ENCODE peak calls at places on chromosome 1, in ten cellular contexts. One of them, this sample, is unnamed.

GRCh38 chr1:21577324-21577723 is 68.1 kb downstream of the ALPL start:
- DNase-seq in body of pancreas: no peak
- DNase-seq in heart left ventricle: no peak
- DNase-seq in A549: no peak
- DNase-seq in ovary: no peak
- DNase-seq in H54: no peak
- DNase-seq in esophagus squamous epithelium: no peak
- DNase-seq in sigmoid colon: no peak
- DNase-seq in HCT116: no peak
- DNase-seq in stomach: no peak
- DNase-seq in this sample: no peak

GRCh38 chr1:2132222-2133038 is 62.1 kb downstream of the FAAP20 start:
- DNase-seq in body of pancreas: peak
- DNase-seq in heart left ventricle: peak
- DNase-seq in A549: peak
- DNase-seq in ovary: peak
- DNase-seq in H54: peak
- DNase-seq in esophagus squamous epithelium: no peak
- DNase-seq in sigmoid colon: peak
- DNase-seq in HCT116: no peak
- DNase-seq in stomach: no peak
- DNase-seq in this sample: no peak

GRCh38 chr1:3988431-3988830 is 88.4 kb upstream of the C1orf174 start:
- DNase-seq in body of pancreas: no peak
- DNase-seq in heart left ventricle: no peak
- DNase-seq in A549: no peak
- DNase-seq in ovary: no peak
- DNase-seq in H54: no peak
- DNase-seq in esophagus squamous epithelium: no peak
- DNase-seq in sigmoid colon: no peak
- DNase-seq in HCT116: no peak
- DNase-seq in stomach: no peak
- DNase-seq in this sample: no peak

GRCh38 chr1:240658312-240658975 is 46.5 kb upstream of the GREM2 start:
- DNase-seq in body of pancreas: no peak
- DNase-seq in heart left ventricle: no peak
- DNase-seq in A549: no peak
- DNase-seq in ovary: no peak
- DNase-seq in H54: no peak
- DNase-seq in esophagus squamous epithelium: no peak
- DNase-seq in sigmoid colon: no peak
- DNase-seq in HCT116: no peak
- DNase-seq in stomach: no peak
- DNase-seq in this sample: no peak

GRCh38 chr1:177927021-177927596 is 42.7 kb downstream of the SEC16B start:
- DNase-seq in body of pancreas: no peak
- DNase-seq in heart left ventricle: no peak
- DNase-seq in A549: no peak
- DNase-seq in ovary: no peak
- DNase-seq in H54: peak
- DNase-seq in esophagus squamous epithelium: no peak
- DNase-seq in sigmoid colon: no peak
- DNase-seq in HCT116: no peak
- DNase-seq in stomach: no peak
- DNase-seq in this sample: no peak

GRCh38 chr1:42164551-42165420 is at the start of gene GUCA2A:
- DNase-seq in body of pancreas: no peak
- DNase-seq in heart left ventricle: no peak
- DNase-seq in A549: no peak
- DNase-seq in ovary: no peak
- DNase-seq in H54: no peak
- DNase-seq in esophagus squamous epithelium: no peak
- DNase-seq in sigmoid colon: peak
- DNase-seq in HCT116: no peak
- DNase-seq in stomach: no peak
- DNase-seq in this sample: no peak

GRCh38 chr1:29736582-29737188 is 500.4 kb downstream of the PTPRU start:
- DNase-seq in body of pancreas: peak
- DNase-seq in heart left ventricle: no peak
- DNase-seq in A549: peak
- DNase-seq in ovary: no peak
- DNase-seq in H54: no peak
- DNase-seq in esophagus squamous epithelium: no peak
- DNase-seq in sigmoid colon: no peak
- DNase-seq in HCT116: no peak
- DNase-seq in stomach: no peak
- DNase-seq in this sample: no peak

GRCh38 chr1:8348777-8349472 is 31.0 kb downstream of the SLC45A1 start:
- DNase-seq in body of pancreas: peak
- DNase-seq in heart left ventricle: peak
- DNase-seq in A549: peak
- DNase-seq in ovary: peak
- DNase-seq in H54: peak
- DNase-seq in esophagus squamous epithelium: no peak
- DNase-seq in sigmoid colon: no peak
- DNase-seq in HCT116: peak
- DNase-seq in stomach: peak
- DNase-seq in this sample: no peak

GRCh38 chr1:24504560-24504959 is 1.9 kb downstream of the RCAN3 start:
- DNase-seq in body of pancreas: no peak
- DNase-seq in heart left ventricle: no peak
- DNase-seq in A549: no peak
- DNase-seq in ovary: no peak
- DNase-seq in H54: no peak
- DNase-seq in esophagus squamous epithelium: no peak
- DNase-seq in sigmoid colon: no peak
- DNase-seq in HCT116: no peak
- DNase-seq in stomach: no peak
- DNase-seq in this sample: no peak

GRCh38 chr1:177884499-177885021 is 85.3 kb downstream of the SEC16B start:
- DNase-seq in body of pancreas: no peak
- DNase-seq in heart left ventricle: no peak
- DNase-seq in A549: no peak
- DNase-seq in ovary: no peak
- DNase-seq in H54: no peak
- DNase-seq in esophagus squamous epithelium: no peak
- DNase-seq in sigmoid colon: no peak
- DNase-seq in HCT116: no peak
- DNase-seq in stomach: no peak
- DNase-seq in this sample: no peak

GRCh38 chr1:2236695-2237677 is 8.9 kb downstream of the SKI start:
- DNase-seq in body of pancreas: no peak
- DNase-seq in heart left ventricle: peak
- DNase-seq in A549: no peak
- DNase-seq in ovary: no peak
- DNase-seq in H54: no peak
- DNase-seq in esophagus squamous epithelium: no peak
- DNase-seq in sigmoid colon: no peak
- DNase-seq in HCT116: no peak
- DNase-seq in stomach: no peak
- DNase-seq in this sample: peak

GRCh38 chr1:175040324-175040910 is 17.2 kb upstream of the MRPS14 start:
- DNase-seq in body of pancreas: no peak
- DNase-seq in heart left ventricle: no peak
- DNase-seq in A549: no peak
- DNase-seq in ovary: no peak
- DNase-seq in H54: no peak
- DNase-seq in esophagus squamous epithelium: no peak
- DNase-seq in sigmoid colon: no peak
- DNase-seq in HCT116: no peak
- DNase-seq in stomach: no peak
- DNase-seq in this sample: no peak

GRCh38 chr1:187871177-187871576 is 1042.4 kb downstream of the PLA2G4A start:
- DNase-seq in body of pancreas: no peak
- DNase-seq in heart left ventricle: no peak
- DNase-seq in A549: no peak
- DNase-seq in ovary: no peak
- DNase-seq in H54: no peak
- DNase-seq in esophagus squamous epithelium: no peak
- DNase-seq in sigmoid colon: no peak
- DNase-seq in HCT116: no peak
- DNase-seq in stomach: no peak
- DNase-seq in this sample: no peak

GRCh38 chr1:10685851-10686403 is 110.5 kb downstream of the CASZ1 start:
- DNase-seq in body of pancreas: peak
- DNase-seq in heart left ventricle: peak
- DNase-seq in A549: no peak
- DNase-seq in ovary: peak
- DNase-seq in H54: no peak
- DNase-seq in esophagus squamous epithelium: no peak
- DNase-seq in sigmoid colon: no peak
- DNase-seq in HCT116: no peak
- DNase-seq in stomach: peak
- DNase-seq in this sample: no peak

GRCh38 chr1:89687254-89687653 is 54.3 kb downstream of the LRRC8C start:
- DNase-seq in body of pancreas: no peak
- DNase-seq in heart left ventricle: no peak
- DNase-seq in A549: no peak
- DNase-seq in ovary: no peak
- DNase-seq in H54: no peak
- DNase-seq in esophagus squamous epithelium: no peak
- DNase-seq in sigmoid colon: no peak
- DNase-seq in HCT116: no peak
- DNase-seq in stomach: no peak
- DNase-seq in this sample: no peak

GRCh38 chr1:66996018-66996682 is 57.8 kb downstream of the SLC35D1 start:
- DNase-seq in body of pancreas: peak
- DNase-seq in heart left ventricle: peak
- DNase-seq in A549: peak
- DNase-seq in ovary: peak
- DNase-seq in H54: no peak
- DNase-seq in esophagus squamous epithelium: no peak
- DNase-seq in sigmoid colon: peak
- DNase-seq in HCT116: peak
- DNase-seq in stomach: peak
- DNase-seq in this sample: peak

GRCh38 chr1:216485042-216485441 is 61.8 kb upstream of the USH2A start:
- DNase-seq in body of pancreas: no peak
- DNase-seq in heart left ventricle: no peak
- DNase-seq in A549: no peak
- DNase-seq in ovary: no peak
- DNase-seq in H54: no peak
- DNase-seq in esophagus squamous epithelium: no peak
- DNase-seq in sigmoid colon: no peak
- DNase-seq in HCT116: no peak
- DNase-seq in stomach: no peak
- DNase-seq in this sample: no peak

GRCh38 chr1:77683836-77684148 is 1.3 kb upstream of the ZZZ3 start:
- DNase-seq in body of pancreas: no peak
- DNase-seq in heart left ventricle: no peak
- DNase-seq in A549: no peak
- DNase-seq in ovary: no peak
- DNase-seq in H54: no peak
- DNase-seq in esophagus squamous epithelium: no peak
- DNase-seq in sigmoid colon: no peak
- DNase-seq in HCT116: no peak
- DNase-seq in stomach: no peak
- DNase-seq in this sample: no peak

GRCh38 chr1:54564312-54565112 is 16.5 kb downstream of the ACOT11 start:
- DNase-seq in body of pancreas: peak
- DNase-seq in heart left ventricle: peak
- DNase-seq in A549: no peak
- DNase-seq in ovary: no peak
- DNase-seq in H54: no peak
- DNase-seq in esophagus squamous epithelium: no peak
- DNase-seq in sigmoid colon: peak
- DNase-seq in HCT116: peak
- DNase-seq in stomach: peak
- DNase-seq in this sample: no peak
- TF ChIP-seq POLR2A in body of pancreas: peak
- TF ChIP-seq POLR2A in heart left ventricle: no peak
- TF ChIP-seq POLR2A in A549: no peak
- TF ChIP-seq POLR2A in ovary: no peak
- TF ChIP-seq POLR2A in H54: no peak
- TF ChIP-seq POLR2A in esophagus squamous epithelium: no peak
- TF ChIP-seq POLR2A in sigmoid colon: no peak
- TF ChIP-seq POLR2A in HCT116: peak
- TF ChIP-seq POLR2A in stomach: no peak
- TF ChIP-seq POLR2A in this sample: no peak

GRCh38 chr1:204587621-204588020 is 71.4 kb downstream of the MDM4 start:
- DNase-seq in body of pancreas: no peak
- DNase-seq in heart left ventricle: no peak
- DNase-seq in A549: no peak
- DNase-seq in ovary: no peak
- DNase-seq in H54: no peak
- DNase-seq in esophagus squamous epithelium: no peak
- DNase-seq in sigmoid colon: no peak
- DNase-seq in HCT116: no peak
- DNase-seq in stomach: no peak
- DNase-seq in this sample: no peak
- TF ChIP-seq POLR2A in body of pancreas: no peak
- TF ChIP-seq POLR2A in heart left ventricle: no peak
- TF ChIP-seq POLR2A in A549: no peak
- TF ChIP-seq POLR2A in ovary: no peak
- TF ChIP-seq POLR2A in H54: no peak
- TF ChIP-seq POLR2A in esophagus squamous epithelium: no peak
- TF ChIP-seq POLR2A in sigmoid colon: no peak
- TF ChIP-seq POLR2A in HCT116: no peak
- TF ChIP-seq POLR2A in stomach: no peak
- TF ChIP-seq POLR2A in this sample: no peak

GRCh38 chr1:204400893-204401510 is 10.6 kb downstream of the PPP1R15B start:
- DNase-seq in body of pancreas: no peak
- DNase-seq in heart left ventricle: no peak
- DNase-seq in A549: no peak
- DNase-seq in ovary: no peak
- DNase-seq in H54: no peak
- DNase-seq in esophagus squamous epithelium: no peak
- DNase-seq in sigmoid colon: no peak
- DNase-seq in HCT116: no peak
- DNase-seq in stomach: no peak
- DNase-seq in this sample: no peak
- TF ChIP-seq POLR2A in body of pancreas: no peak
- TF ChIP-seq POLR2A in heart left ventricle: no peak
- TF ChIP-seq POLR2A in A549: no peak
- TF ChIP-seq POLR2A in ovary: no peak
- TF ChIP-seq POLR2A in H54: no peak
- TF ChIP-seq POLR2A in esophagus squamous epithelium: no peak
- TF ChIP-seq POLR2A in sigmoid colon: no peak
- TF ChIP-seq POLR2A in HCT116: no peak
- TF ChIP-seq POLR2A in stomach: no peak
- TF ChIP-seq POLR2A in this sample: no peak

DNA sequence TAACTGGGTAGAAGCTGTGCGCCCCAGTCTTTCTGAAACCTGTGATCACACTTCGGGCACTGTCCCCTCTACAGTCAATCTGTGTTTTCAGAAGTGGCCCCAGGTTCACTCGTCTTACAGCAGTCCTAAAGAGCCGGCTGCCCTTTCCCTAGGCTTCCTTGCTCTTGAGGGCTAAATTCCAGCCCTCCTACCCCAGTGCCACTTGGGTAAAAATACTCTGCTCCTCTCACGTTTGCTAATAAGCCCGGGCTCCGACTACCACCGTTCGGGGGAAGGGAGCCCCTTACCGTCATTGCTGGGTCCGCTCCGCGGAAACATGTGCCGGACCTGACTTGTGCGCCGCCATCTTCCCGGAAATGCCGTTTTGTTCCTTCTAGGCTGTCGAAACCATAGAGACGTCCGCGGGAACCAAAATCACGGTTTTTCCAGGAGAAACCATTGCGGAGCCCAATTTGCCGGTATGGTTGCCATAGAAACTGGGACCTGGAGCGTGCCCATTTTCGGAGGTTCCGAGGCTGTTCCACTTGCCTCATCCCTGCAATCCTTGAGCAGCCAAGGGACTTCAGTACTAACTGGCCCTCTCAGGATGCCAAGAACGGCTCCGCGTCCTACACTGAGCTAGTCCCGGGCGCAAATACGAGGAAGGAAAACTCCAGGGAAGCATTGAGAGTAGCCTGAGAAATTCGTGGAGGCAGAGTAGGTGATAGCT is at the start of gene GPATCH4:
- DNase-seq in body of pancreas: peak
- DNase-seq in heart left ventricle: peak
- DNase-seq in A549: peak
- DNase-seq in ovary: peak
- DNase-seq in H54: peak
- DNase-seq in esophagus squamous epithelium: no peak
- DNase-seq in sigmoid colon: peak
- DNase-seq in HCT116: peak
- DNase-seq in stomach: peak
- DNase-seq in this sample: peak
- TF ChIP-seq POLR2A in body of pancreas: peak
- TF ChIP-seq POLR2A in heart left ventricle: no peak
- TF ChIP-seq POLR2A in A549: peak
- TF ChIP-seq POLR2A in ovary: no peak
- TF ChIP-seq POLR2A in H54: peak
- TF ChIP-seq POLR2A in esophagus squamous epithelium: no peak
- TF ChIP-seq POLR2A in sigmoid colon: no peak
- TF ChIP-seq POLR2A in HCT116: peak
- TF ChIP-seq POLR2A in stomach: no peak
- TF ChIP-seq POLR2A in this sample: no peak